ENCODE peak calls at places on chromosome 2, in seven cellular contexts. D is SK-N-SH, A is A549, E is ovary, W is H1, K is transverse colon, H is tibial nerve. C is an unnamed sample.
A peak's percentile ranks its signal among the peaks of the same experiment; 100 is the strongest.

GRCh38 chr2:118345465-118345864 is 257.2 kb downstream of the INSIG2 start:
- DNase-seq in D (no peak), W (no peak), H (no peak), K (no peak), E (no peak), A (no peak), C (no peak)

GRCh38 chr2:97950329-97951154 is 45.2 kb downstream of the TMEM131 start:
- DNase-seq in D (no peak), W (no peak), K (no peak), H (no peak), A (no peak), E (no peak), C (no peak)

GRCh38 chr2:109562421-109562820 is 51.3 kb downstream of the SEPTIN10 start:
- DNase-seq in K (no peak), E (no peak), W (no peak), D (no peak), H (no peak), A (peak; percentile 64), C (no peak)

GRCh38 chr2:43228782-43229659 is 2.6 kb upstream of the ZFP36L2 start:
- DNase-seq in W (no peak), D (no peak), H (no peak), K (no peak), A (no peak), E (no peak), C (no peak)

GRCh38 chr2:148244593-148245292 is 223.9 kb downstream of the MBD5 start:
- DNase-seq in W (no peak), H (no peak), E (no peak), K (no peak), D (no peak), A (peak; percentile 25), C (no peak)

GRCh38 chr2:231360401-231360800 is 35.1 kb upstream of the B3GNT7 start:
- DNase-seq in W (no peak), E (no peak), A (no peak), K (no peak), D (no peak), H (no peak), C (peak; percentile 55)

GRCh38 chr2:68732533-68732932 is 2.1 kb upstream of the ARHGAP25 start:
- DNase-seq in D (no peak), K (no peak), E (no peak), A (no peak), H (no peak), W (no peak), C (no peak)

GRCh38 chr2:187615364-187615763 is 61.1 kb upstream of the TFPI start:
- DNase-seq in H (no peak), A (no peak), E (no peak), K (no peak), W (no peak), D (no peak), C (no peak)

GRCh38 chr2:121831841-121832240 is 76.4 kb downstream of the TSN start:
- DNase-seq in W (no peak), E (no peak), D (no peak), A (no peak), K (no peak), H (no peak), C (no peak)

GRCh38 chr2:29615183-29615582 is 306.2 kb downstream of the ALK start:
- DNase-seq in H (no peak), E (no peak), W (no peak), D (no peak), K (no peak), A (no peak), C (no peak)

GRCh38 chr2:75547345-75548035 is 13.2 kb downstream of the EVA1A start:
- DNase-seq in E (no peak), A (peak; percentile 29), D (no peak), H (no peak), W (no peak), K (no peak), C (no peak)

GRCh38 chr2:171317492-171318125 is 116.2 kb downstream of the METTL8 start:
- DNase-seq in H (no peak), W (no peak), D (no peak), A (no peak), K (no peak), E (no peak), C (no peak)

GRCh38 chr2:238936162-238937052 is 88.5 kb downstream of the TWIST2 start:
- DNase-seq in E (peak; percentile 28), A (no peak), W (no peak), H (peak; percentile 10), K (no peak), D (no peak), C (peak; percentile 14)

GRCh38 chr2:232588680-232589585 is 38.4 kb downstream of the EIF4E2 start:
- DNase-seq in W (no peak), D (peak; percentile 28), A (peak; percentile 56), H (no peak), E (peak; percentile 55), K (peak; percentile 71), C (peak; percentile 86)

GRCh38 chr2:36497570-36498163 is 100.3 kb downstream of the FEZ2 start:
- DNase-seq in D (no peak), A (no peak), E (no peak), W (no peak), H (no peak), K (no peak), C (no peak)

GRCh38 chr2:163348843-163349395 is 386.9 kb downstream of the FIGN start:
- DNase-seq in A (peak; percentile 91), K (peak; percentile 19), E (no peak), H (no peak), W (no peak), D (no peak), C (no peak)

GRCh38 chr2:40316631-40317030 is 135.3 kb downstream of the SLC8A1 start:
- DNase-seq in W (no peak), E (no peak), A (no peak), H (no peak), K (no peak), D (no peak), C (no peak)

GRCh38 chr2:147789287-147789686 is 55.5 kb upstream of the ACVR2A start:
- DNase-seq in D (no peak), H (no peak), A (no peak), K (no peak), E (no peak), W (no peak), C (no peak)

GRCh38 chr2:163081754-163082153 is 243.2 kb upstream of the KCNH7 start:
- DNase-seq in W (no peak), D (no peak), H (no peak), K (no peak), E (no peak), A (no peak), C (no peak)

GRCh38 chr2:58334414-58334813 is 93.3 kb upstream of the FANCL start:
- DNase-seq in H (no peak), K (no peak), D (no peak), E (no peak), W (no peak), A (no peak), C (no peak)
- TF ChIP-seq EP300 in H (no peak), K (no peak), D (no peak), E (no peak), W (no peak), A (no peak), C (no peak)

GRCh38 chr2:234980476-234981187 is 28.8 kb downstream of the SH3BP4 start:
- DNase-seq in A (no peak), K (peak; percentile 52), D (no peak), E (no peak), W (no peak), H (no peak), C (peak; percentile 74)
- H3K4me1 ChIP-seq in A (peaks cover 60% of the 10 kb centered on the region), K (peaks cover 32% of the 10 kb centered on the region), D (peaks cover 31% of the 10 kb centered on the region), E (peaks cover 29% of the 10 kb centered on the region), W (peaks cover 18% of the 10 kb centered on the region), H (no peaks in the 10 kb centered on the region), C (peaks cover 91% of the 10 kb centered on the region)

DNA sequence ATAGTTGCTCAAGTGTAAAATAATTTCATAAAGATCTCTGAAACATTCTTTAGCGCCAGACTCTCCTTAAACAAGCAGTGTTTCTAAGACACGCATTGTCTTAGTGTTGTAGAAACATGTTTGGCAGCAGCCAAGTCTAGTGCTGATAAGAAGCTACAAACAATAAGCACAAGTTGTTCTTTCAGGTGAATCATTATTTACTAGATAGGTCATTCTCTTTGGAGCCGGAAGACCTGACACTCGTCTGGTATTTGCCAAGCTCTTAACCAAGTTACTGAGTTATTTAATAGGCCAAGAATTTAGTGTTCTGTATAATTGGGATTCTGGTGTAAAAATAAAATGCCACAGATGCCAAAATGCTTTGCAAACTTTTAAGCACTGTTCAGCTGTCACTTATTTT is 852.1 kb downstream of the CPS1 start:
- DNase-seq in E (no peak), W (no peak), H (no peak), K (no peak), A (peak; percentile 79), D (no peak), C (no peak)
- H3K4me3 ChIP-seq in E (no peak overlapping the region), W (no peak overlapping the region), H (no peak overlapping the region), K (no peak overlapping the region), A (no peak overlapping the region), D (no peak overlapping the region), C (no peak overlapping the region)

GRCh38 chr2:42125887-42126594 is 43.1 kb upstream of the EML4 start:
- DNase-seq in A (no peak), D (no peak), H (no peak), K (peak; percentile 45), E (no peak), W (no peak), C (no peak)

GRCh38 chr2:42129947-42130346 is 39.2 kb upstream of the EML4 start:
- DNase-seq in H (no peak), D (no peak), A (no peak), K (no peak), E (no peak), W (no peak), C (no peak)

GRCh38 chr2:42129487-42129852 is 39.7 kb upstream of the EML4 start:
- DNase-seq in A (no peak), W (no peak), D (no peak), E (no peak), K (no peak), H (no peak), C (no peak)

GRCh38 chr2:42128731-42129486 is 40.2 kb upstream of the EML4 start:
- DNase-seq in W (no peak), E (no peak), D (no peak), H (no peak), K (no peak), A (no peak), C (no peak)

DNA sequence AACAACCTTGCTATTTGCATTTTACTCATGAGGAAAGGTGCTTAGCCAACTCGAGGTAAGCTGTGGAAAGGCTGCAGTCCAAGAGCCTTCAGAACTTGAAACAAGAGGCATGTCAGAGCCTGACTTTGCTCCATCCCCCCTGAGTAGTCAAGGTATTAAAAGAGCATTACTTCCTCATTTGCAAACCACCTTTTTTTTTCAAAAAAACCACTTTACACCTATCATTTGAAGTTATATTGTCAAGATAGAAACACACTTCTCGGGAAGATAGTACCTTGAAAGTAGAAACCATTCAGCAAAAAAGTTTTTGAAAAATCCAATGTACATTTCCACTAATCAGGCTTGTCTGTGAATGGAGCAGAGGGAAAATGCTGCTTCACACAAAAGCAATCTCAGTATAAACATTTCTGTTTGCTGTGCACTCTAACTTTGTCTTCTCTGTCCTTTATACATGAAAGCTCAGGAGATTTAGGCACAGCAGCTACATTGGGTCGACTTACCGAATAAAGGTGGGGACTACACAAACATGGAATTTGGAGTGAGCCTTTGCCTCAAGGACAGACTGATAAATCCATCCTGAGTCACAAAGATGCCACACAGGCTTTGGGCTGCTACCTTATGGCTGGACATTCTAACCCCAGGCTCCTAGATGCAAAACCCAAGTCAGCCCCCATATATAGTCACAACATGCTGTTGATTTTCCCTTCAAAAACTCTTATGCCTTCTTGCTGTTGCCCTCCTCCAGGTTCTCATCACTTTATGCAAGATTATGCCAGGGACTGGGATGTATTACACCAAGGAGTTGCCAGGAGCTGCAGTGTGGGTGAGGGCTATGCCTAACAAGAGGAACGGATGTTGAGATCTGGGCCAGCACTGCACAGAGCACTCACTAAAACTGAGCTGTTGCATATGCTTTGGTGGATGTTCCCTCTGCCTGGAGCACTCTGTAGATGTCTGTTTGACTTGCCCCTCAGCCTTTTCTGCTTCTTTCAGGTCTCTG is 41.4 kb upstream of the EML4 start:
- DNase-seq in E (no peak), D (no peak), A (no peak), K (no peak), W (no peak), H (no peak), C (no peak)
- TF ChIP-seq EP300 in E (no peak), D (no peak), A (no peak), K (no peak), W (no peak), H (no peak), C (no peak)